ENCODE peak calls at places on chromosomes 3 and 15, in seven cellular contexts. One of them, this sample, is unnamed.

GRCh38 chr15:44735482-44736260 is 657 bp upstream of the TRIM69 start:
- DNase-seq in left ventricle myocardium inferior: peak; percentile 34
- DNase-seq in pancreas: no peak
- DNase-seq in sigmoid colon: peak; percentile 69
- DNase-seq in epithelial cell of esophagus: no peak
- DNase-seq in lung: no peak
- DNase-seq in left lung: no peak
- DNase-seq in this sample: peak; percentile 57

GRCh38 chr3:45509038-45509767 is 85.3 kb upstream of the LIMD1 start:
- DNase-seq in left ventricle myocardium inferior: no peak
- DNase-seq in pancreas: no peak
- DNase-seq in sigmoid colon: no peak
- DNase-seq in epithelial cell of esophagus: peak; percentile 75
- DNase-seq in lung: no peak
- DNase-seq in left lung: no peak
- DNase-seq in this sample: no peak

GRCh38 chr3:6921041-6921440 is 60.1 kb downstream of the GRM7 start:
- DNase-seq in left ventricle myocardium inferior: no peak
- DNase-seq in pancreas: peak; percentile 62
- DNase-seq in sigmoid colon: no peak
- DNase-seq in epithelial cell of esophagus: no peak
- DNase-seq in lung: no peak
- DNase-seq in left lung: no peak
- DNase-seq in this sample: no peak

GRCh38 chr3:160697628-160698382 is 20.8 kb downstream of the ARL14 start:
- DNase-seq in left ventricle myocardium inferior: no peak
- DNase-seq in pancreas: no peak
- DNase-seq in sigmoid colon: no peak
- DNase-seq in epithelial cell of esophagus: no peak
- DNase-seq in lung: no peak
- DNase-seq in left lung: no peak
- DNase-seq in this sample: peak; percentile 24

GRCh38 chr15:85095566-85095965 is 113.9 kb downstream of the PDE8A start:
- DNase-seq in left ventricle myocardium inferior: no peak
- DNase-seq in pancreas: no peak
- DNase-seq in sigmoid colon: no peak
- DNase-seq in epithelial cell of esophagus: no peak
- DNase-seq in lung: peak; percentile 1
- DNase-seq in left lung: no peak
- DNase-seq in this sample: no peak

GRCh38 chr15:71329509-71330260 is 214.4 kb downstream of the THSD4 start:
- DNase-seq in left ventricle myocardium inferior: no peak
- DNase-seq in pancreas: no peak
- DNase-seq in sigmoid colon: no peak
- DNase-seq in epithelial cell of esophagus: peak; percentile 69
- DNase-seq in lung: no peak
- DNase-seq in left lung: no peak
- DNase-seq in this sample: peak; percentile 21

GRCh38 chr15:26838742-26839460 is 28.0 kb upstream of the GABRA5 start:
- DNase-seq in left ventricle myocardium inferior: no peak
- DNase-seq in pancreas: no peak
- DNase-seq in sigmoid colon: no peak
- DNase-seq in epithelial cell of esophagus: no peak
- DNase-seq in lung: no peak
- DNase-seq in left lung: peak; percentile 32
- DNase-seq in this sample: no peak

GRCh38 chr3:190225186-190225692 is 97.0 kb downstream of the CLDN1 start:
- DNase-seq in left ventricle myocardium inferior: no peak
- DNase-seq in pancreas: no peak
- DNase-seq in sigmoid colon: no peak
- DNase-seq in epithelial cell of esophagus: peak; percentile 64
- DNase-seq in lung: no peak
- DNase-seq in left lung: no peak
- DNase-seq in this sample: peak; percentile 47

GRCh38 chr3:171837698-171838097 is 5.5 kb upstream of the TMEM212 start:
- DNase-seq in left ventricle myocardium inferior: no peak
- DNase-seq in pancreas: no peak
- DNase-seq in sigmoid colon: no peak
- DNase-seq in epithelial cell of esophagus: no peak
- DNase-seq in lung: no peak
- DNase-seq in left lung: no peak
- DNase-seq in this sample: no peak

GRCh38 chr3:194344012-194344411 is 7.1 kb downstream of the CPN2 start:
- DNase-seq in left ventricle myocardium inferior: peak; percentile 77
- DNase-seq in pancreas: peak; percentile 63
- DNase-seq in sigmoid colon: peak; percentile 86
- DNase-seq in epithelial cell of esophagus: peak; percentile 70
- DNase-seq in lung: peak; percentile 71
- DNase-seq in left lung: no peak
- DNase-seq in this sample: peak; percentile 65

DNA sequence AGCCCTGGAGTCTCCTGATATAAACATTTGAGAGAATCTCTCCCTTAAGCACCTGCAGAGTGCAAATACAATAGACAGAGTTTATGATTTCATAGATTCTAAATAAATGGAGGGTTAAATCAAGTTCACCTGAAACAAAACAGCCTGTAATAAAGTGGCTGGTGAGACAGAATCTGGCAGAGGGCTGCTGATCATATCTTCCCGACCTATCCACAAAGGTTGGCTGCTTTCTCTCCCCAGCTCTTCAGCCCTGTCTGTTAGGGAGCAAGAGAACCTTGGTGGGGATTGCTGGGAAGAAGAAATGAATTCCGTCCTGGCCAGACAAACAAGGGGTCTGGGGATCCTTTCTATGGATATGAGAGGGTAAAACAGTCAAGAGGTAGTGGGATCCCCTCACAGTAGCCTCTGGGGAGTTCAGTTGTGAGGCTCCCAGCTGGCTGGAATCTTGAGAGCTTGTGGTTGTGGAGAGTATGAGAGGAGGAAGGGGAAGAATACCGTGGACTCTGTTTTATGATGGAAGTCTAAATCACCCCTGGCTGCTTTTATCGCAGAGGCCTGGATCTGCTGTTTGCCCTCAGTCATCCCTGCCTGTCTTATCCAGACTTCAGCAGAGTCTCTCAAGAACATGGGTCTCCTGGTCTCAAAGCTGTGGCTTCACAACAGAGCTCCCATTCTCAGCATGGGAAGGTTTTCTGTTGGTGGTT is 451.3 kb downstream of the NTRK3 start:
- DNase-seq in left ventricle myocardium inferior: no peak
- DNase-seq in pancreas: no peak
- DNase-seq in sigmoid colon: no peak
- DNase-seq in epithelial cell of esophagus: no peak
- DNase-seq in lung: no peak
- DNase-seq in left lung: no peak
- DNase-seq in this sample: no peak
- TF ChIP-seq CTCF in left ventricle myocardium inferior: no peak
- TF ChIP-seq CTCF in pancreas: no peak
- TF ChIP-seq CTCF in sigmoid colon: no peak
- TF ChIP-seq CTCF in epithelial cell of esophagus: no peak
- TF ChIP-seq CTCF in lung: no peak
- TF ChIP-seq CTCF in left lung: no peak
- TF ChIP-seq CTCF in this sample: no peak

GRCh38 chr15:66765478-66766281 is 63.6 kb downstream of the SMAD6 start:
- DNase-seq in left ventricle myocardium inferior: peak; percentile 9
- DNase-seq in pancreas: peak; percentile 86
- DNase-seq in sigmoid colon: peak; percentile 60
- DNase-seq in epithelial cell of esophagus: peak; percentile 63
- DNase-seq in lung: peak; percentile 93
- DNase-seq in left lung: no peak
- DNase-seq in this sample: peak; percentile 73
- H3K4me3 ChIP-seq in left ventricle myocardium inferior: no peak overlapping the region
- H3K4me3 ChIP-seq in pancreas: no peak overlapping the region
- H3K4me3 ChIP-seq in sigmoid colon: no peak overlapping the region
- H3K4me3 ChIP-seq in epithelial cell of esophagus: no peak overlapping the region
- H3K4me3 ChIP-seq in lung: no peak overlapping the region
- H3K4me3 ChIP-seq in left lung: no peak overlapping the region
- H3K4me3 ChIP-seq in this sample: no peak overlapping the region

DNA sequence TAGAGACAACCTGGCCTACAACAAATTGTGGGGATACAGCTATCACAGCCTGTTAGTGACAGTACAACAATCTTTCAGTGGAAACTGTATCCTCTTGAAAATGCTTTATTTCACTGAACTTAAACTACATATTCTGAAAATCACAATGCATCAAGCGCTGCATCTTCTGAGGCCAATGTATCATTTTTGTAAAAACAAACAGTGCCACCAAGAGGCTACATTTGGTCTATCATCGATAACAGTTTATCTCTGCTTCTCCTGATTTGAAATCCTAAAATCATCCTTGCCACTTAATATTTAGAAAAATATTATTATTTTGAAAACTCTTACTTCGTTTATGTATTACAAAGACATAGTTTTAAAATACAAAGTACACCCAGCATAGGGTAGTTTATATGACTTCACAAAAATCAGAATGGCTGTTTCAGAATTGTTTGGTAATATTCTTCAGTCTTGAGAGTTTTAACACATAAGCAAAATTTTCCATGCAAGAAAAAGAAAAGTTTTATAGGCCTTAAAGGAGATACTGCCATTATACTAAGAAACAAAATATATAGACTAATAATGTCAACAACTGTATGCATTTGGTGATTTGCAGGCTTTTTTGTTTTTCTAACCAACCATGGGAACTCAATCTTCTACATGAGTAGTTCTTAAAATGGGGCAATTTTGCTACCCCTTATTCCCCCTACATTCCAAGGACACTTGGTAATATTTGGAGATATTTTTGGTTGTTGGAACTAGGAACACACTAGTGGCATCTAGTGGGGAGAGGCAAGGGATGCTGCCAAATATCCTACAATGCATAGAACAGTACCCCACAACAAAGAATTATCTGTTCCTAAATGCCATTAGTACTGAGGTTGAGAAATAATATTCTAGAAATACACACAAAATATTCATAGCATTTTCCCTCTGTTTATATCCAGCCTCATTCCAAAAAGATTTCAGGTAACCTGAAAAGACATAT is 42.3 kb downstream of the WDR72 start:
- DNase-seq in left ventricle myocardium inferior: no peak
- DNase-seq in pancreas: no peak
- DNase-seq in sigmoid colon: no peak
- DNase-seq in epithelial cell of esophagus: peak; percentile 17
- DNase-seq in lung: no peak
- DNase-seq in left lung: no peak
- DNase-seq in this sample: no peak
- TF ChIP-seq CTCF in left ventricle myocardium inferior: peak; percentile 50
- TF ChIP-seq CTCF in pancreas: peak; percentile 9
- TF ChIP-seq CTCF in sigmoid colon: no peak
- TF ChIP-seq CTCF in epithelial cell of esophagus: peak; percentile 44
- TF ChIP-seq CTCF in lung: no peak
- TF ChIP-seq CTCF in left lung: no peak
- TF ChIP-seq CTCF in this sample: no peak

DNA sequence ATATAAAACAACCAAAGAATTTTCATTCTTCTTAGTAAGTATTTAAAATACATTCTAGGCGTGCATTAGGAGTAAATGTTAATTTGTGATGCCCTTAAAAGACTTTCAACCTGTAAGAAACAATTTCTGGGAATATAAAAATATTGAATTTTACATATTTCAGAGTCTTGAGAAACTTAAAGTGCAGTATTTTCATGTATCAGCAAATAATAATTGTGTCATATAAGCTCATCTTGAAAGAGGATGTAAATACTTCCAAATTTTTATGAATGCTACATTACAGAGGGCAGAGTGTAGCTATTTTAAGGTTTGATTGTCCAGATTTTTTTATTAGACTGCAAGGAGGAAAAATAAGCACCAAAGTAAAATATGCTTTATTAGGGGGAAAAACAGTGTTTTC is 207.1 kb downstream of the VPS13C start:
- DNase-seq in left ventricle myocardium inferior: no peak
- DNase-seq in pancreas: no peak
- DNase-seq in sigmoid colon: no peak
- DNase-seq in epithelial cell of esophagus: no peak
- DNase-seq in lung: no peak
- DNase-seq in left lung: no peak
- DNase-seq in this sample: no peak
- H3K4me3 ChIP-seq in left ventricle myocardium inferior: no peak overlapping the region
- H3K4me3 ChIP-seq in pancreas: no peak overlapping the region
- H3K4me3 ChIP-seq in sigmoid colon: no peak overlapping the region
- H3K4me3 ChIP-seq in epithelial cell of esophagus: no peak overlapping the region
- H3K4me3 ChIP-seq in lung: no peak overlapping the region
- H3K4me3 ChIP-seq in left lung: no peak overlapping the region
- H3K4me3 ChIP-seq in this sample: no peak overlapping the region